ENCODE peak calls at places on chromosomes 12 and 14, in five cellular contexts. Z, G, C, D and N are unnamed samples. For H3K36me3 and H3K4me1, the result is how much of the 10 kb centered on the place peaks cover.

GRCh38 chr12:52029686-52030085 is 21.6 kb upstream of the NR4A1 start:
- DNase-seq in Z (no peak), G (no peak), C (no peak), D (peak), N (no peak)

GRCh38 chr12:101221301-101221700 is 11.3 kb upstream of the SLC5A8 start:
- DNase-seq in Z (no peak), G (no peak), C (no peak), D (no peak), N (no peak)

GRCh38 chr12:45789025-45789424 is 59.5 kb downstream of the ARID2 start:
- DNase-seq in Z (no peak), G (no peak), C (no peak), D (no peak), N (no peak)

GRCh38 chr12:107014050-107014449 is 27.1 kb upstream of the MTERF2 start:
- DNase-seq in Z (no peak), G (no peak), C (peak), D (no peak), N (no peak)

GRCh38 chr12:7130537-7130790 is 293 bp downstream of the CLSTN3 start:
- DNase-seq in Z (no peak), G (no peak), C (no peak), D (no peak), N (no peak)

GRCh38 chr12:25701290-25701689 is 148.2 kb upstream of the LMNTD1 start:
- DNase-seq in Z (no peak), G (no peak), C (no peak), D (no peak), N (no peak)

GRCh38 chr12:89033062-89033461 is 319.2 kb downstream of the DUSP6 start:
- DNase-seq in Z (no peak), G (no peak), C (no peak), D (no peak), N (no peak)

GRCh38 chr14:66009104-66009503 is 477.1 kb upstream of the CCDC196 start:
- DNase-seq in Z (no peak), G (no peak), C (no peak), D (peak), N (no peak)

GRCh38 chr12:76020281-76020680 is 11.3 kb downstream of the PHLDA1 start:
- DNase-seq in Z (peak), G (no peak), C (no peak), D (no peak), N (peak)

GRCh38 chr12:104805186-104805585 is 152.9 kb downstream of the SLC41A2 start:
- DNase-seq in Z (no peak), G (no peak), C (no peak), D (no peak), N (no peak)

GRCh38 chr14:75249958-75250336 is 28.7 kb upstream of the FOS start:
- DNase-seq in Z (no peak), G (no peak), C (no peak), D (no peak), N (no peak)

GRCh38 chr14:75492832-75493579 is 29.3 kb upstream of the BATF start:
- DNase-seq in Z (no peak), G (no peak), C (no peak), D (no peak), N (peak)

GRCh38 chr12:19155981-19156734 is 26.6 kb downstream of the PLEKHA5 start:
- DNase-seq in Z (no peak), G (no peak), C (no peak), D (no peak), N (no peak)
- H3K36me3 ChIP-seq in Z (under half), G (under half), C (under half), D (under half), N (under half)

DNA sequence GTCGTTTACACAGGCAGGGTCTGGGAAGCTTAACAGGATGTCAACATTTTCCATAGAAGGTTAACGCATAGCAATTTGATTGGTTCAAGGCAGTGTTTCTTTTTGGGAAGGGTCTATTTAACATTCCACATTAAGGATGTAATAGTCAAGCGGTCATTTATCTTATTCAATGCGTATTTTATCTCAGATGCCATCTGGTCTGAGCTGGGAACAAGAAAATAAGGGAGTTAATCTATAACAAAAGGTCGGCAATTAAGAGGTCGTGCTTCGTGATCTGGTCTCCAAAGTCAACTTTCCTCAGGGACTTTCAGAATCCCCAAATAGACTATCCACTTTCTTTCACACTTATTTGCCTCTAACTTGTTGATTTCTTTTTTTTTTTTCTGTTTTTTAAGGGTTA is 614 bp upstream of the RESF1 start:
- DNase-seq in Z (no peak), G (no peak), C (no peak), D (no peak), N (no peak)
- H3K4me1 ChIP-seq in Z (under half), G (under half), C (under half), D (under half), N (under half)

DNA sequence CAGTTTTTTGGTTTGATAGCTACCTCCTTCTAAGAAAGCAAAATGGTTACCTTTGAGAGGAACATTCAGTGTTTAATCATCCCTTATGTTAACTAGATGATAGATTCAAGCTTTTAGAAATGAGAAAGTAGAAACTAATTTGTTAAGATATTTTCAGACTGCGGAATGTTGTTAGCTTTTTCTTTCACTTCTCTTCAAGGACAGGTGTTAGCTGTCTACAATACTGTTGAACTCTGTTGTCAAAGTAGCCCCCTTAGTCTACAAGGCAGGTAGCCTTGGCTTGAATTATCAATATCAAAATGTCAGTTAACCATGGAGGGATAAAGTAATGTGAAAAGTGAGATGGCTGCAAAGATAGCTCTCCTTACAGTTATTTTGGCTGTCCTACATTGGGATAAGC is 14.8 kb downstream of the MAPK1IP1L start:
- DNase-seq in Z (no peak), G (no peak), C (no peak), D (no peak), N (no peak)
- H3K36me3 ChIP-seq in Z (under half), G (under half), C (under half), D (under half), N (half or more)

GRCh38 chr14:103537175-103537990 is 8.4 kb downstream of the TRMT61A start:
- DNase-seq in Z (no peak), G (no peak), C (no peak), D (no peak), N (peak)
- H3K4me1 ChIP-seq in Z (under half), G (half or more), C (under half), D (under half), N (under half)

DNA sequence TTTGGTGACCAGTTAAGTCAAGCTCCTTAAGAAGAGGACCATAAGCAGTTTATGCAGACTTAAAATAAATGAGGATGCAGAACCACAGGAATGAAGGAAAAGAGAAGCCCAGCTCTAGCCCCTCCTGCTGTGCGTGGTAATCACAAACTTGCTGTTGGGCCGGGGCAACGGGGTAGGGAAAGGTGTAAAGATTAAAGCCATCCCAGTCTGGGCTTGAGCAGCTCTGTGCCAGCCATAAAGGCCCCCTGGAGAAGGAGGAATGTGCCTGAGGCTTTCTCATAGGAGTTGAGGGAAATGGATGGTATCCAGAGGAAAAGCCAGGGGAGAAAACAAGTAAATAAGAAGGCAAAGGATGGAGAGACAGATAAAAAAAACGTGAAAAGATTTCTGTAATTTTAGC is 25.1 kb downstream of the TEP1 start:
- DNase-seq in Z (no peak), G (no peak), C (peak), D (no peak), N (no peak)
- H3K36me3 ChIP-seq in Z (half or more), G (under half), C (half or more), D (under half), N (under half)

DNA sequence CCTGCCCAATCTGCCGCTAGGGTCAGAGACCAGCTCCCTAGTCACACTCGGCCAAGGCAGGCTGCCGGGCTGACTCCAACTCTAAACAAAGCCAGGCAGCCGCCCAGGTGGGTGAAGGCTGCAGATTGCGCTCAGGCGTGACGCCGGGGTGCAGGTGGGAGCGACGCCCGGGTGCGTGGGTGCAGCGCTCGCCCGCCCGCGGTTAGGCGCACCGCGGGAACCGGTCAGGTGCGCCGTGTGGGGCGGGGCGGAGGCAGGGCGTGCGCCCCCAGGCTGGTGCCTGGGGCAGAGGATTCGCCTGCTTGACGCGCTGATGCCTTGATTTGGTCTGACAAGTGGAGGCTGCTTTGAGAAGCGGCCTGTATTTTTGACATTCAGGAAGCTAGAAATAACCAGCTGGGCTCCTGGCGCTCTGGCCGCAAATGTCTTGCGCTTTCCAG is 126.7 kb upstream of the HIF1A start:
- DNase-seq in Z (peak), G (no peak), C (peak), D (no peak), N (no peak)
- H3K4me1 ChIP-seq in Z (under half), G (under half), C (under half), D (under half), N (under half)

GRCh38 chr14:67335781-67336180 is 23.8 kb downstream of the ATP6V1D start:
- DNase-seq in Z (no peak), G (no peak), C (no peak), D (no peak), N (no peak)
- H3K36me3 ChIP-seq in Z (half or more), G (under half), C (under half), D (under half), N (half or more)

GRCh38 chr12:121628536-121628935 is 2.2 kb downstream of the ORAI1 start:
- DNase-seq in Z (peak), G (no peak), C (no peak), D (no peak), N (no peak)

GRCh38 chr12:121634836-121635235 is 8.5 kb downstream of the ORAI1 start:
- DNase-seq in Z (no peak), G (no peak), C (no peak), D (no peak), N (no peak)

GRCh38 chr12:121630791-121631190 is 4.5 kb downstream of the ORAI1 start:
- DNase-seq in Z (no peak), G (no peak), C (no peak), D (no peak), N (no peak)

GRCh38 chr12:121628037-121628436 is 1.7 kb downstream of the ORAI1 start:
- DNase-seq in Z (no peak), G (no peak), C (no peak), D (no peak), N (no peak)

GRCh38 chr12:121632069-121632970 is 6.0 kb downstream of the ORAI1 start:
- DNase-seq in Z (no peak), G (no peak), C (no peak), D (no peak), N (no peak)
- H3K4me1 ChIP-seq in Z (half or more), G (under half), C (under half), D (under half), N (half or more)